ENCODE peak calls at places on chromosome 15, in seven cellular contexts. B is MM.1S, Z is colonic mucosa, W is H1, L is psoas muscle, C is ascending aorta, T is PC-3. R is an unnamed sample.

GRCh38 chr15:28888900-28889299 is 3.1 kb downstream of the APBA2 start:
- DNase-seq in Z (no peak), C (no peak), B (no peak), L (no peak), T (no peak), W (no peak), R (no peak)

GRCh38 chr15:93614446-93615104 is 525.6 kb upstream of the RGMA start:
- DNase-seq in C (no peak), Z (no peak), T (no peak), L (peak), W (no peak), B (no peak), R (peak)

GRCh38 chr15:58396181-58396580 is 35.6 kb upstream of the LIPC start:
- DNase-seq in Z (no peak), L (no peak), T (peak), C (no peak), B (no peak), W (no peak), R (no peak)

GRCh38 chr15:83290236-83290635 is 5.8 kb upstream of the BNC1 start:
- DNase-seq in B (no peak), C (no peak), Z (no peak), W (no peak), L (no peak), T (no peak), R (no peak)

GRCh38 chr15:71083349-71083748 is 31.9 kb upstream of the THSD4 start:
- DNase-seq in C (peak), L (no peak), B (no peak), W (no peak), T (no peak), Z (no peak), R (peak)

GRCh38 chr15:70530503-70530902 is 232.9 kb downstream of the UACA start:
- DNase-seq in L (no peak), B (no peak), Z (no peak), T (no peak), C (no peak), W (no peak), R (no peak)

GRCh38 chr15:64246364-64247189 is 83.8 kb upstream of the PPIB start:
- DNase-seq in T (peak), W (no peak), Z (no peak), L (no peak), B (peak), C (no peak), R (no peak)

GRCh38 chr15:39133201-39133600 is 447.7 kb upstream of the THBS1 start:
- DNase-seq in B (no peak), Z (no peak), C (no peak), W (no peak), L (no peak), T (peak), R (no peak)

GRCh38 chr15:43948691-43949325 is 122.0 kb downstream of the WDR76 start:
- DNase-seq in T (no peak), L (no peak), B (peak), Z (no peak), C (no peak), W (no peak), R (no peak)

GRCh38 chr15:43406192-43406591 is 35.3 kb downstream of the TUBGCP4 start:
- DNase-seq in W (no peak), Z (no peak), C (no peak), T (no peak), B (no peak), L (no peak), R (no peak)

GRCh38 chr15:98076021-98076816 is 115.7 kb downstream of the ARRDC4 start:
- DNase-seq in Z (no peak), W (no peak), C (peak), T (no peak), B (no peak), L (no peak), R (peak)

GRCh38 chr15:29122506-29122905 is 147.1 kb downstream of the NSMCE3 start:
- DNase-seq in B (no peak), T (no peak), L (peak), C (no peak), Z (no peak), W (no peak), R (no peak)

GRCh38 chr15:79091204-79091867 is 756 bp upstream of the RASGRF1 start:
- DNase-seq in C (peak), W (peak), L (no peak), Z (no peak), T (no peak), B (no peak), R (no peak)

GRCh38 chr15:78768531-78769408 is 42.5 kb downstream of the ADAMTS7 start:
- DNase-seq in T (no peak), W (no peak), L (peak), B (no peak), Z (no peak), C (no peak), R (no peak)

GRCh38 chr15:94584833-94585244 is 353.5 kb downstream of the MCTP2 start:
- DNase-seq in B (peak), C (no peak), T (no peak), W (no peak), Z (no peak), L (no peak), R (no peak)

GRCh38 chr15:32853667-32854066 is 135.9 kb downstream of the GREM1 start:
- DNase-seq in Z (no peak), B (no peak), T (no peak), W (no peak), C (no peak), L (no peak), R (no peak)

GRCh38 chr15:81795899-81796298 is 249.9 kb downstream of the MEX3B start:
- DNase-seq in C (no peak), Z (no peak), T (no peak), W (no peak), B (no peak), L (no peak), R (no peak)

GRCh38 chr15:77027697-77028450 is 32.9 kb downstream of the PSTPIP1 start:
- DNase-seq in L (peak), B (no peak), C (peak), Z (peak), T (no peak), W (peak), R (no peak)

GRCh38 chr15:25106209-25106608 is 151.4 kb downstream of the SNRPN start:
- DNase-seq in B (no peak), C (no peak), T (no peak), Z (no peak), W (no peak), L (no peak), R (no peak)

GRCh38 chr15:67832031-67832551 is 6.8 kb downstream of the SKOR1 start:
- DNase-seq in Z (no peak), B (no peak), T (peak), W (peak), L (peak), C (no peak), R (no peak)

GRCh38 chr15:95025924-95026728 is 794.8 kb downstream of the MCTP2 start:
- DNase-seq in B (peak), Z (peak), W (peak), L (no peak), C (no peak), T (peak), R (peak)

GRCh38 chr15:70783041-70783440 is 19.7 kb upstream of the UACA start:
- DNase-seq in Z (no peak), C (no peak), B (no peak), W (no peak), L (no peak), T (no peak), R (no peak)

GRCh38 chr15:94324117-94324826 is 92.9 kb downstream of the MCTP2 start:
- DNase-seq in L (no peak), W (peak), B (peak), Z (peak), C (no peak), T (peak), R (no peak)

GRCh38 chr15:90019611-90020010 is 18.5 kb downstream of the ZNF710 start:
- DNase-seq in C (peak), T (no peak), L (no peak), W (no peak), Z (no peak), B (no peak), R (no peak)

GRCh38 chr15:63593705-63594671 is 3.2 kb upstream of the FBXL22 start:
- DNase-seq in B (no peak), Z (no peak), C (no peak), W (no peak), T (no peak), L (no peak), R (no peak)

GRCh38 chr15:95174281-95174680 is 942.9 kb downstream of the MCTP2 start:
- DNase-seq in W (no peak), Z (no peak), T (no peak), C (no peak), L (peak), B (no peak), R (no peak)

GRCh38 chr15:75554717-75555116 is 24.4 kb downstream of the PTPN9 start:
- DNase-seq in W (no peak), Z (no peak), T (no peak), L (no peak), C (no peak), B (no peak), R (no peak)

GRCh38 chr15:74958320-74958907 is 1.8 kb upstream of the RPP25 start:
- DNase-seq in C (peak), L (peak), Z (peak), W (peak), T (peak), B (no peak), R (peak)

GRCh38 chr15:70722266-70723123 is 40.9 kb downstream of the UACA start:
- DNase-seq in L (no peak), Z (no peak), B (peak), C (no peak), W (no peak), T (peak), R (no peak)

GRCh38 chr15:91737419-91737818 is 116.1 kb upstream of the SLCO3A1 start:
- DNase-seq in B (no peak), W (no peak), L (no peak), C (no peak), Z (no peak), T (no peak), R (no peak)

GRCh38 chr15:66253643-66254363 is at the start of gene MEGF11:
- DNase-seq in Z (peak), C (no peak), T (peak), B (no peak), L (no peak), W (peak), R (peak)

GRCh38 chr15:57138260-57138895 is 219.9 kb downstream of the TCF12 start:
- DNase-seq in B (no peak), C (no peak), L (no peak), Z (no peak), W (no peak), T (peak), R (no peak)

GRCh38 chr15:79977431-79977940 is 6.5 kb upstream of the BCL2A1 start:
- DNase-seq in T (no peak), B (no peak), Z (no peak), W (no peak), C (no peak), L (no peak), R (no peak)

GRCh38 chr15:57654136-57654845 is 52.2 kb upstream of the POLR2M start:
- DNase-seq in Z (no peak), T (no peak), W (no peak), C (no peak), B (no peak), L (no peak), R (no peak)

GRCh38 chr15:94412979-94413741 is 181.8 kb downstream of the MCTP2 start:
- DNase-seq in W (no peak), Z (peak), T (peak), B (no peak), C (no peak), L (no peak), R (no peak)

GRCh38 chr15:48190932-48191573 is 412 bp upstream of the CTXN2 start:
- DNase-seq in Z (peak), W (peak), B (peak), T (peak), C (peak), L (peak), R (peak)

GRCh38 chr15:51917493-51917892 is 54.1 kb downstream of the LEO1 start:
- DNase-seq in W (no peak), L (no peak), C (no peak), Z (no peak), B (no peak), T (peak), R (no peak)

GRCh38 chr15:87851497-87851896 is 405.0 kb downstream of the NTRK3 start:
- DNase-seq in C (no peak), W (no peak), L (no peak), Z (no peak), T (no peak), B (no peak), R (no peak)
- H3K27ac ChIP-seq in C (no peak), W (no peak), L (no peak), Z (no peak), T (no peak), B (no peak), R (peak)

GRCh38 chr15:85463976-85464375 is 83.6 kb downstream of the AKAP13 start:
- DNase-seq in Z (no peak), C (no peak), W (no peak), B (no peak), L (no peak), T (no peak), R (no peak)
- H3K4me3 ChIP-seq in Z (no peak), C (no peak), W (no peak), B (no peak), L (no peak), T (no peak), R (peak)

DNA sequence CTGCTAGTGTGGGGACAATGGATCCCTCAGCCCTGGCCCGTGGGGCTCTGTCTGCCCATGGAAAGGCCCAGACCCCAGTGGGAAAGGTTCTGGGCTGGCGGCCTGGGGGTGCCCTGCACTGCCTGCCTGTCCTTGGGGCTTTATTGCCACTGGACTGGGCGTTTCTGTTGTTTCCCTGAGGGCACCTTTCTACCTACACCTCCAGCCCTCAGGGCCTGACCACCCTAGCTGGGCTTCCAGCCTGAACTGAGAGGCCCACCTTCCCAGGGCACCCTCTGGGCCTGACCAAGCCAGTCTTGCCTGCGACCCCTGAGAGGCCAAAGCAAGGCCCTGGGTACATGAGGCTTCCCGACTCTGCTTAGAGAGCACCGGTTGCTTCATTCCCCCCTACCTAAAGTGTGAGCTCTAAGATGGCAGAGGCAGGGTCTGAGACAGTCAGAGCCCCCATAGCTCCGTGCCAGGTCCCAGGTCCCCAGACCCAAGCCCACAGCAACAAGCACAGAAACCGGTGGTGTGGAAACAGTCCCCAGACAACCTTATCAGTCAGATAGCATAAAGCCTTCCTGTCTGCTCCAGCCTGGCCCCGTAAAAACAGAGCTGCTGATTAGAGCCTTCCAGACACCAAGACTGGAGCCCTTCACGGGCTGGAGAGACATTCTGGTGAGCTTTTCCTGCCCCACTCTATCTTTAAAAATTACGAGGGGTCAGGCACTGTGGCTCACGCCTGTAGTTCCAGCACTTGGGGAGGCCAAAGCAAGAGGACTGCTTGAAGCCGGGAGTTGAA is 102.8 kb downstream of the CHSY1 start:
- DNase-seq in C (no peak), T (no peak), Z (no peak), L (no peak), W (no peak), B (no peak), R (no peak)
- TF ChIP-seq CTCF in C (no peak), T (no peak), Z (no peak), L (no peak), W (no peak), B (no peak), R (no peak)

DNA sequence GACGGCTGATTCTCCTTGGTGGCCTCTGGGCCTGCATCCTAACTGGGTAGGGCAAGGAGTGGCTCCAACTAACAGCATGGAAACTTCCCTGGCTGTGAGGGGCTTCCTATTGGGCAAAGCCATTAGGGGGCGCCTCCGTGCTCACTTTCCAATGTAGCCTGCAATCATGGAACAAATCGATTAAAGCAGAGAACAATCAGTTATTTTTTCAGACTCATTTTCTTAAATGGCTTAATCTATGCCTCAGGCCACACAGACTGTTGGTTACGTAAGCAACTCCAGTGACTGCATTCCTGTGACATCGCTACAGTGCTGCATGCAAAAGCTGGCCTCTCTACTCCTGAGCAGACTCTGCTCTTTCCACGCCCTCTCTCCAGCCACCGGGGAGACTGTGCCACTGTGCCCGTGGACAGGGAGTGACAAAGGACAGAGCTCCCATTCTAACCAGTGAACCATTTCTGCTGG is 278.9 kb downstream of the KLF13 start:
- DNase-seq in T (peak), C (no peak), Z (no peak), W (peak), L (no peak), B (no peak), R (no peak)
- H3K27ac ChIP-seq in T (peak), C (no peak), Z (no peak), W (no peak), L (no peak), B (no peak), R (no peak)

DNA sequence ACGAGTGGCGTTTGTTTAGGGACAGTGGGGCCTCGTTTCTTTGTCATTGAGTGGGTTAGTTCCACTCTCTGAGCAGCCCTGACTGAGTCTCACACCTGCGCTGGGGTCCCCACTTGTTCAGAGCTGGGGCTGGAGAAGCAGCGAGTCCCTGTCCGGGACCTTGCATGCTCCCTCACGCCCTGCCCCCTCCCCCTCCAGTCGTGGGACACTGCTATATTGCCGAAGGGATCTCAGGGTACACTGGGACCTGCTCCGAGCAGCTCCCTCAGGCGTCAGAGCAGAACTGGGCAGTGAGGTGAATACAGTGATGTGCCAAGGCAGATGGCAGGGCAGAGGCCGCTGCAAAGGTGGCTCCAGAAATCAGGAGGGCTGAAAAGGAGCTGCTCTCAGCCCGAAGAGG is 59.9 kb upstream of the KLF13 start:
- DNase-seq in T (no peak), L (no peak), B (peak), Z (peak), C (no peak), W (peak), R (no peak)
- H3K4me3 ChIP-seq in T (no peak), L (no peak), B (peak), Z (no peak), C (no peak), W (no peak), R (no peak)

R was measured in left ventricle myocardium inferior.